ENCODE peak calls at places on chromosomes 13 and 19, in five cellular contexts. R is CD4-positive, CD25-positive, alpha-beta regulatory T cell; C is psoas muscle; M is astrocyte of the cerebellum; S is upper lobe of right lung. F is an unnamed sample.

GRCh38 chr19:46616631-46617322 is 8.1 kb downstream of the PTGIR start:
- DNase-seq in S (peak), C (peak), R (no peak), M (no peak), F (peak)

GRCh38 chr19:16376649-16377048 is 52.0 kb downstream of the KLF2 start:
- DNase-seq in R (peak), S (no peak), C (peak), M (no peak), F (no peak)

GRCh38 chr19:13082192-13083007 is 20.3 kb downstream of the LYL1 start:
- DNase-seq in M (peak), C (no peak), R (no peak), S (no peak), F (no peak)

GRCh38 chr13:101640797-101641400 is 188.4 kb downstream of the ITGBL1 start:
- DNase-seq in R (no peak), S (no peak), M (no peak), C (no peak), F (no peak)

GRCh38 chr13:101178394-101178793 is 237.9 kb downstream of the NALCN start:
- DNase-seq in R (no peak), S (no peak), C (no peak), M (no peak), F (no peak)

GRCh38 chr13:27622102-27622820 is 569 bp downstream of the POLR1D start:
- DNase-seq in S (no peak), M (no peak), C (no peak), R (no peak), F (no peak)

GRCh38 chr13:97627566-97627965 is 193.6 kb downstream of the RAP2A start:
- DNase-seq in C (peak), R (no peak), S (no peak), M (peak), F (no peak)

GRCh38 chr19:58317481-58318072 is 9.2 kb upstream of the ZSCAN22 start:
- DNase-seq in C (no peak), M (peak), S (no peak), R (peak), F (peak)

GRCh38 chr13:41326661-41327060 is 15.6 kb downstream of the NAA16 start:
- DNase-seq in M (no peak), S (no peak), C (no peak), R (no peak), F (no peak)

GRCh38 chr19:46714523-46715106 is 2.3 kb downstream of the PRKD2 start:
- DNase-seq in R (peak), M (no peak), C (no peak), S (no peak), F (peak)

GRCh38 chr19:29303707-29304090 is 90.7 kb upstream of the UQCRFS1 start:
- DNase-seq in R (no peak), C (no peak), S (peak), M (no peak), F (no peak)

GRCh38 chr13:101795025-101795424 is 342.6 kb downstream of the ITGBL1 start:
- DNase-seq in S (no peak), M (no peak), R (no peak), C (no peak), F (no peak)

GRCh38 chr19:29528946-29529645 is 3.3 kb downstream of the VSTM2B start:
- DNase-seq in M (no peak), S (peak), C (peak), R (no peak), F (no peak)

GRCh38 chr13:33794576-33794975 is 23.4 kb upstream of the RFC3 start:
- DNase-seq in S (no peak), R (no peak), M (no peak), C (no peak), F (no peak)

GRCh38 chr19:46786236-46787039 is 2.0 kb downstream of the SLC1A5 start:
- DNase-seq in C (peak), S (peak), M (no peak), R (peak), F (peak)

GRCh38 chr13:77196052-77196618 is 130.8 kb downstream of the MYCBP2 start:
- DNase-seq in R (no peak), S (no peak), C (no peak), M (no peak), F (no peak)

GRCh38 chr19:9645466-9645865 is 24.4 kb upstream of the ZNF561 start:
- DNase-seq in R (no peak), M (no peak), C (no peak), S (no peak), F (no peak)

GRCh38 chr13:73365240-73365639 is 306.4 kb downstream of the KLF5 start:
- DNase-seq in C (no peak), R (no peak), S (no peak), M (no peak), F (no peak)

GRCh38 chr13:26881154-26881553 is 120.6 kb upstream of the GPR12 start:
- DNase-seq in S (no peak), M (no peak), C (no peak), R (no peak), F (no peak)

GRCh38 chr19:10292206-10292788 is 2.5 kb downstream of the ICAM5 start:
- DNase-seq in C (peak), R (peak), S (peak), M (no peak), F (no peak)

GRCh38 chr13:48580185-48580803 is 47.4 kb upstream of the RCBTB2 start:
- DNase-seq in S (no peak), M (peak), R (peak), C (peak), F (peak)

GRCh38 chr13:23348270-23349126 is 85.0 kb downstream of the SACS start:
- DNase-seq in S (no peak), M (no peak), C (no peak), R (no peak), F (no peak)

GRCh38 chr13:111629933-111630332 is 309.5 kb downstream of the TEX29 start:
- DNase-seq in S (no peak), C (no peak), R (no peak), M (no peak), F (no peak)

GRCh38 chr19:30394481-30395151 is 22.4 kb downstream of the ZNF536 start:
- DNase-seq in M (no peak), C (no peak), S (no peak), R (no peak), F (no peak)

GRCh38 chr13:51923983-51924539 is 62.3 kb downstream of the CCDC70 start:
- DNase-seq in M (no peak), R (no peak), S (no peak), C (no peak), F (peak)

GRCh38 chr19:48646912-48647216 is 877 bp upstream of the CA11 start:
- DNase-seq in C (no peak), S (no peak), M (no peak), R (peak), F (no peak)

GRCh38 chr19:30671622-30672051 is 299.5 kb downstream of the ZNF536 start:
- DNase-seq in S (no peak), R (no peak), M (no peak), C (no peak), F (no peak)

GRCh38 chr13:40190656-40191100 is 475.8 kb downstream of the FOXO1 start:
- DNase-seq in C (no peak), R (peak), M (peak), S (no peak), F (peak)

GRCh38 chr13:91719033-91719432 is 320.6 kb downstream of the GPC5 start:
- DNase-seq in M (no peak), C (no peak), R (no peak), S (no peak), F (no peak)

GRCh38 chr13:78443839-78444238 is 159.5 kb downstream of the POU4F1 start:
- DNase-seq in R (no peak), C (no peak), S (no peak), M (no peak), F (no peak)

GRCh38 chr13:65472336-65472735 is 1757.8 kb downstream of the PCDH9 start:
- DNase-seq in C (no peak), M (no peak), S (no peak), R (no peak), F (no peak)

GRCh38 chr13:50248537-50249521 is 233.6 kb downstream of the KCNRG start:
- DNase-seq in R (no peak), S (no peak), C (no peak), M (no peak), F (peak)

GRCh38 chr19:49847731-49848696 is 2.9 kb upstream of the PTOV1 start:
- DNase-seq in M (peak), C (no peak), S (no peak), R (no peak), F (no peak)

GRCh38 chr13:34265016-34265692 is 447.2 kb downstream of the RFC3 start:
- DNase-seq in R (no peak), C (no peak), M (no peak), S (no peak), F (no peak)

GRCh38 chr13:28408235-28408848 is 86.6 kb downstream of the FLT1 start:
- DNase-seq in S (no peak), R (no peak), C (peak), M (no peak), F (peak)

GRCh38 chr13:57632276-57633140 is 964 bp downstream of the PCDH17 start:
- DNase-seq in M (no peak), C (peak), R (no peak), S (peak), F (no peak)

GRCh38 chr13:75876371-75877050 is 240.4 kb downstream of the LMO7 start:
- DNase-seq in C (no peak), M (peak), R (peak), S (peak), F (peak)

GRCh38 chr19:13597625-13598024 is 91.3 kb upstream of the CACNA1A start:
- DNase-seq in S (no peak), C (no peak), R (peak), M (peak), F (peak)

GRCh38 chr19:18160792-18161690 is 8.1 kb downstream of the PIK3R2 start:
- DNase-seq in C (peak), M (no peak), R (peak), S (peak), F (peak)

GRCh38 chr19:18159810-18160209 is 6.8 kb downstream of the PIK3R2 start:
- DNase-seq in R (no peak), M (no peak), C (no peak), S (no peak), F (no peak)

GRCh38 chr19:18158471-18158870 is 5.5 kb downstream of the PIK3R2 start:
- DNase-seq in M (no peak), S (no peak), R (no peak), C (no peak), F (no peak)

GRCh38 chr19:18161691-18162039 is 8.7 kb downstream of the PIK3R2 start:
- DNase-seq in R (no peak), M (no peak), S (no peak), C (no peak), F (no peak)

GRCh38 chr19:18160441-18160791 is 7.5 kb downstream of the PIK3R2 start:
- DNase-seq in M (no peak), C (no peak), R (no peak), S (no peak), F (no peak)
- H3K4me3 ChIP-seq in M (no peak), C (peak), R (no peak), S (peak), F (no peak)

GRCh38 chr13:24921881-24922280 is 157.9 kb downstream of the RNF17 start:
- DNase-seq in S (no peak), M (no peak), C (no peak), R (no peak), F (no peak)

GRCh38 chr13:24923305-24923640 is 159.3 kb downstream of the RNF17 start:
- DNase-seq in R (no peak), C (no peak), S (no peak), M (peak), F (no peak)

GRCh38 chr13:24922390-24923304 is 158.7 kb downstream of the RNF17 start:
- DNase-seq in S (peak), M (peak), C (peak), R (peak), F (peak)

GRCh38 chr13:24916464-24916863 is 152.5 kb downstream of the RNF17 start:
- DNase-seq in M (no peak), R (no peak), C (no peak), S (no peak), F (no peak)

DNA sequence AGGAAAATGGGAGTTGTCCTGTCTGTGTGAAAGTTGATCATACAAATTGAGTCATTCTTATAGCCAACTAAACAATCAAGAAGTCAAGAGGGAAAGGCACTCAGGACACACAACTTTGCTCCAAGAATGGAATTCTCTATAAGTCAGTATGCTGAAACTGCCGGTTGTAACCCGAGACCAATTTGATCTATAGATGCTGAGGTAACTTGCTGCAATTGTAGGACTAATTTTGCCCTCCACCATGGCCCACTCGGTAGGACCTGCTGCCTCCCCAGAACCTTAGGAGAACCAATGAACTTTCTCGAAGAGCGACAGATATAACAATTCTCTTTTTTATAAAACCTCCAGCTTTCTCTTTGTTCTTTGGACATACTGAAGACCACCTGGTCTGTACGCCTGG is 157.0 kb downstream of the RNF17 start:
- DNase-seq in S (no peak), M (no peak), C (no peak), R (no peak), F (no peak)
- H3K4me3 ChIP-seq in S (no peak), M (no peak), C (no peak), R (no peak), F (no peak)

GRCh38 chr13:104571890-104572229 is 1505.6 kb upstream of the SLC10A2 start:
- DNase-seq in M (no peak), R (no peak), C (no peak), S (no peak), F (no peak)

GRCh38 chr13:104580931-104581330 is 1514.7 kb upstream of the SLC10A2 start:
- DNase-seq in R (no peak), C (no peak), M (no peak), S (no peak), F (no peak)

GRCh38 chr13:104571161-104571889 is 1505.1 kb upstream of the SLC10A2 start:
- DNase-seq in M (peak), C (peak), S (no peak), R (no peak), F (peak)

GRCh38 chr13:104577029-104577820 is 1511.0 kb upstream of the SLC10A2 start:
- DNase-seq in S (no peak), R (no peak), C (no peak), M (no peak), F (no peak)
- H3K4me3 ChIP-seq in S (no peak), R (no peak), C (no peak), M (no peak), F (no peak)

GRCh38 chr19:2274185-2274711 is 7.7 kb downstream of the PEAK3 start:
- DNase-seq in M (no peak), R (no peak), S (no peak), C (no peak), F (no peak)
- H3K4me3 ChIP-seq in M (no peak), R (no peak), S (peak), C (peak), F (peak)

DNA sequence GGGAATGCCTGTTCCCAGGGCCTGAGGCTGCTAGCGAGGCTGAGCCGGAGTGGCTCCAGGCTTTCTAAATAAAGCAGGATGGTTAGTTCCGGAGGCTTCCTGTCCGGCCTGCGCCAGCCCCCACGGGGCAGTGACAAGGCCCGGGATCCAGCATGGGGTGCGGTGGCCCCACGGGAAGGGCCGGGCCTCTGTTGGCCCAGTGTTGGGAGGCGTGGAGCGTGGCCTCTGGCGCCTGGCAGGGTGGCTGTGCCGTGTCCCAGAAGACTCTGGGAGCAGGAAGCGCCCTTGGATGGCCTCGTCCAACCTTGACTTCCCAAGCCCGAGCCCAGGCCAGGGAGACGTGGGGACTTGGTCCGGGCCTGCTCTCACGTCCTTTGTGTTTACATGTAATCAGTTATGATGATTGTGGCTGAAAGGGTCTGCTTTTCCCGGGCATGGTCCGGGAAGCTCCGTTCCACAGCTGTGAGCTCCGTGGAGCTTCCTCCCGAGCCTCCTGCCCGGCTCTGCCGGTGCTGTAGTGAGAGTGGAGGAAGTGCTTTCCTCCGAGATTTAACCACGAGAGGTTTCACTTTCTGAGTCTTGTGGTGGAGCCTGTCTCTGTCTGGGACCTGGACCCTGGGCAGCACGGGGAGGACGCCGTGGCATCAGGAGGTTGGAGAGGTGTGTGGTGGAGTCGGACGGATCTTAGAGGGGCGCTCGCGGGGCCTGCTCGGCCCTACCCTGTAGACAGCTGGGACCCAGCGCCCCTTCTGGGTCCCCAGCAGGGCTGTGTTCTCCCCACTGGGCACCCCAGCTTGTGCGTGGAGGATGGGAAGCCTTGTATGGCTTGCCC is 4.6 kb downstream of the GNA11 start:
- DNase-seq in S (peak), M (peak), C (peak), R (peak), F (no peak)
- H3K4me3 ChIP-seq in S (peak), M (no peak), C (peak), R (no peak), F (no peak)

GRCh38 chr19:681029-681626 is 4.9 kb downstream of the FSTL3 start:
- DNase-seq in R (peak), C (peak), M (no peak), S (peak), F (peak)
- H3K4me3 ChIP-seq in R (no peak), C (peak), M (peak), S (peak), F (peak)

GRCh38 chr19:7500811-7501450 is 12.1 kb upstream of the PEX11G start:
- DNase-seq in R (no peak), C (no peak), S (peak), M (no peak), F (peak)
- H3K4me3 ChIP-seq in R (no peak), C (peak), S (peak), M (peak), F (peak)